ENCODE peak calls at places on chromosomes 3 and 15, in seven cellular contexts. One of them, this sample, is unnamed.

GRCh38 chr3:141660598-141660947 is 77.5 kb upstream of the RNF7 start:
- DNase-seq in transverse colon: no peak
- DNase-seq in esophagus muscularis mucosa: no peak
- DNase-seq in breast epithelium: no peak
- DNase-seq in spleen: no peak
- DNase-seq in stomach: no peak
- DNase-seq in HCT116: no peak
- DNase-seq in this sample: no peak

GRCh38 chr3:106425021-106425420 is 556.2 kb upstream of the CBLB start:
- DNase-seq in transverse colon: no peak
- DNase-seq in esophagus muscularis mucosa: no peak
- DNase-seq in breast epithelium: no peak
- DNase-seq in spleen: no peak
- DNase-seq in stomach: no peak
- DNase-seq in HCT116: no peak
- DNase-seq in this sample: no peak

GRCh38 chr15:79834496-79834895 is 62.3 kb downstream of the MTHFS start:
- DNase-seq in transverse colon: no peak
- DNase-seq in esophagus muscularis mucosa: no peak
- DNase-seq in breast epithelium: no peak
- DNase-seq in spleen: no peak
- DNase-seq in stomach: peak; percentile 39
- DNase-seq in HCT116: no peak
- DNase-seq in this sample: no peak

GRCh38 chr3:150059241-150059640 is 88.5 kb upstream of the PFN2 start:
- DNase-seq in transverse colon: no peak
- DNase-seq in esophagus muscularis mucosa: no peak
- DNase-seq in breast epithelium: no peak
- DNase-seq in spleen: no peak
- DNase-seq in stomach: no peak
- DNase-seq in HCT116: no peak
- DNase-seq in this sample: no peak

GRCh38 chr15:85865070-85865684 is 70.5 kb upstream of the KLHL25 start:
- DNase-seq in transverse colon: peak; percentile 17
- DNase-seq in esophagus muscularis mucosa: no peak
- DNase-seq in breast epithelium: no peak
- DNase-seq in spleen: no peak
- DNase-seq in stomach: no peak
- DNase-seq in HCT116: peak; percentile 19
- DNase-seq in this sample: no peak

GRCh38 chr3:124553178-124553577 is 177.1 kb upstream of the UMPS start:
- DNase-seq in transverse colon: no peak
- DNase-seq in esophagus muscularis mucosa: no peak
- DNase-seq in breast epithelium: no peak
- DNase-seq in spleen: no peak
- DNase-seq in stomach: no peak
- DNase-seq in HCT116: no peak
- DNase-seq in this sample: no peak

GRCh38 chr15:88127477-88127799 is 129.1 kb downstream of the NTRK3 start:
- DNase-seq in transverse colon: no peak
- DNase-seq in esophagus muscularis mucosa: no peak
- DNase-seq in breast epithelium: no peak
- DNase-seq in spleen: no peak
- DNase-seq in stomach: no peak
- DNase-seq in HCT116: no peak
- DNase-seq in this sample: no peak

GRCh38 chr15:77107068-77107467 is 36.2 kb upstream of the TSPAN3 start:
- DNase-seq in transverse colon: no peak
- DNase-seq in esophagus muscularis mucosa: no peak
- DNase-seq in breast epithelium: peak; percentile 21
- DNase-seq in spleen: no peak
- DNase-seq in stomach: no peak
- DNase-seq in HCT116: no peak
- DNase-seq in this sample: peak; percentile 74

GRCh38 chr3:12508316-12508715 is 24.0 kb downstream of the TSEN2 start:
- DNase-seq in transverse colon: peak; percentile 20
- DNase-seq in esophagus muscularis mucosa: no peak
- DNase-seq in breast epithelium: no peak
- DNase-seq in spleen: no peak
- DNase-seq in stomach: no peak
- DNase-seq in HCT116: no peak
- DNase-seq in this sample: peak; percentile 83

GRCh38 chr15:51917493-51917892 is 54.1 kb downstream of the LEO1 start:
- DNase-seq in transverse colon: no peak
- DNase-seq in esophagus muscularis mucosa: no peak
- DNase-seq in breast epithelium: no peak
- DNase-seq in spleen: no peak
- DNase-seq in stomach: no peak
- DNase-seq in HCT116: peak; percentile 64
- DNase-seq in this sample: no peak

GRCh38 chr15:33425149-33425548 is 114.4 kb downstream of the RYR3 start:
- DNase-seq in transverse colon: no peak
- DNase-seq in esophagus muscularis mucosa: no peak
- DNase-seq in breast epithelium: no peak
- DNase-seq in spleen: no peak
- DNase-seq in stomach: no peak
- DNase-seq in HCT116: no peak
- DNase-seq in this sample: no peak

GRCh38 chr15:64180235-64180824 is 17.5 kb upstream of the PPIB start:
- DNase-seq in transverse colon: no peak
- DNase-seq in esophagus muscularis mucosa: no peak
- DNase-seq in breast epithelium: no peak
- DNase-seq in spleen: no peak
- DNase-seq in stomach: no peak
- DNase-seq in HCT116: no peak
- DNase-seq in this sample: no peak

GRCh38 chr3:66407281-66408218 is 93.3 kb downstream of the LRIG1 start:
- DNase-seq in transverse colon: peak; percentile 79
- DNase-seq in esophagus muscularis mucosa: no peak
- DNase-seq in breast epithelium: peak; percentile 39
- DNase-seq in spleen: peak; percentile 91
- DNase-seq in stomach: peak; percentile 75
- DNase-seq in HCT116: peak; percentile 19
- DNase-seq in this sample: peak; percentile 86

GRCh38 chr15:78195735-78196201 is 38.6 kb downstream of the ACSBG1 start:
- DNase-seq in transverse colon: peak; percentile 59
- DNase-seq in esophagus muscularis mucosa: no peak
- DNase-seq in breast epithelium: peak; percentile 47
- DNase-seq in spleen: peak; percentile 83
- DNase-seq in stomach: peak; percentile 50
- DNase-seq in HCT116: no peak
- DNase-seq in this sample: no peak

GRCh38 chr15:67086650-67086941 is 21.2 kb downstream of the SMAD3 start:
- DNase-seq in transverse colon: no peak
- DNase-seq in esophagus muscularis mucosa: no peak
- DNase-seq in breast epithelium: no peak
- DNase-seq in spleen: no peak
- DNase-seq in stomach: no peak
- DNase-seq in HCT116: no peak
- DNase-seq in this sample: no peak

GRCh38 chr3:89742546-89742945 is 635.1 kb downstream of the EPHA3 start:
- DNase-seq in transverse colon: no peak
- DNase-seq in esophagus muscularis mucosa: no peak
- DNase-seq in breast epithelium: no peak
- DNase-seq in spleen: no peak
- DNase-seq in stomach: no peak
- DNase-seq in HCT116: no peak
- DNase-seq in this sample: no peak

GRCh38 chr15:99980791-99981190 is 247.6 kb upstream of the LYSMD4 start:
- DNase-seq in transverse colon: no peak
- DNase-seq in esophagus muscularis mucosa: no peak
- DNase-seq in breast epithelium: no peak
- DNase-seq in spleen: no peak
- DNase-seq in stomach: no peak
- DNase-seq in HCT116: no peak
- DNase-seq in this sample: no peak

GRCh38 chr15:42704492-42704926 is 32.4 kb downstream of the CDAN1 start:
- DNase-seq in transverse colon: peak; percentile 69
- DNase-seq in esophagus muscularis mucosa: no peak
- DNase-seq in breast epithelium: peak; percentile 33
- DNase-seq in spleen: no peak
- DNase-seq in stomach: peak; percentile 76
- DNase-seq in HCT116: peak; percentile 47
- DNase-seq in this sample: no peak

GRCh38 chr15:82301296-82302016 is 38.8 kb downstream of the SAXO2 start:
- DNase-seq in transverse colon: no peak
- DNase-seq in esophagus muscularis mucosa: peak; percentile 70
- DNase-seq in breast epithelium: no peak
- DNase-seq in spleen: no peak
- DNase-seq in stomach: no peak
- DNase-seq in HCT116: no peak
- DNase-seq in this sample: no peak

GRCh38 chr3:195095035-195095703 is 175.8 kb downstream of the XXYLT1 start:
- DNase-seq in transverse colon: peak; percentile 49
- DNase-seq in esophagus muscularis mucosa: no peak
- DNase-seq in breast epithelium: no peak
- DNase-seq in spleen: peak; percentile 88
- DNase-seq in stomach: no peak
- DNase-seq in HCT116: no peak
- DNase-seq in this sample: no peak

GRCh38 chr15:73482184-73482583 is 39.2 kb downstream of the REC114 start:
- DNase-seq in transverse colon: no peak
- DNase-seq in esophagus muscularis mucosa: no peak
- DNase-seq in breast epithelium: no peak
- DNase-seq in spleen: no peak
- DNase-seq in stomach: no peak
- DNase-seq in HCT116: no peak
- DNase-seq in this sample: no peak

GRCh38 chr3:72261566-72262564 is 476.9 kb upstream of the PROK2 start:
- DNase-seq in transverse colon: no peak
- DNase-seq in esophagus muscularis mucosa: no peak
- DNase-seq in breast epithelium: no peak
- DNase-seq in spleen: no peak
- DNase-seq in stomach: no peak
- DNase-seq in HCT116: no peak
- DNase-seq in this sample: no peak

GRCh38 chr3:98764692-98765002 is 1.5 kb downstream of the ST3GAL6 start:
- DNase-seq in transverse colon: no peak
- DNase-seq in esophagus muscularis mucosa: no peak
- DNase-seq in breast epithelium: no peak
- DNase-seq in spleen: no peak
- DNase-seq in stomach: no peak
- DNase-seq in HCT116: no peak
- DNase-seq in this sample: no peak

GRCh38 chr3:147405552-147406254 is 640 bp downstream of the ZIC4 start:
- DNase-seq in transverse colon: no peak
- DNase-seq in esophagus muscularis mucosa: peak; percentile 57
- DNase-seq in breast epithelium: no peak
- DNase-seq in spleen: no peak
- DNase-seq in stomach: no peak
- DNase-seq in HCT116: no peak
- DNase-seq in this sample: no peak

GRCh38 chr3:83235180-83235814 is 1473.9 kb upstream of the GBE1 start:
- DNase-seq in transverse colon: no peak
- DNase-seq in esophagus muscularis mucosa: no peak
- DNase-seq in breast epithelium: no peak
- DNase-seq in spleen: no peak
- DNase-seq in stomach: no peak
- DNase-seq in HCT116: no peak
- DNase-seq in this sample: no peak

GRCh38 chr3:83233715-83234114 is 1472.3 kb upstream of the GBE1 start:
- DNase-seq in transverse colon: no peak
- DNase-seq in esophagus muscularis mucosa: no peak
- DNase-seq in breast epithelium: no peak
- DNase-seq in spleen: no peak
- DNase-seq in stomach: no peak
- DNase-seq in HCT116: no peak
- DNase-seq in this sample: no peak

GRCh38 chr3:83226751-83227150 is 1465.3 kb upstream of the GBE1 start:
- DNase-seq in transverse colon: no peak
- DNase-seq in esophagus muscularis mucosa: no peak
- DNase-seq in breast epithelium: no peak
- DNase-seq in spleen: no peak
- DNase-seq in stomach: no peak
- DNase-seq in HCT116: no peak
- DNase-seq in this sample: no peak

GRCh38 chr3:83230841-83231240 is 1469.4 kb upstream of the GBE1 start:
- DNase-seq in transverse colon: no peak
- DNase-seq in esophagus muscularis mucosa: no peak
- DNase-seq in breast epithelium: no peak
- DNase-seq in spleen: no peak
- DNase-seq in stomach: no peak
- DNase-seq in HCT116: no peak
- DNase-seq in this sample: no peak

GRCh38 chr3:83230376-83230775 is 1468.9 kb upstream of the GBE1 start:
- DNase-seq in transverse colon: no peak
- DNase-seq in esophagus muscularis mucosa: no peak
- DNase-seq in breast epithelium: no peak
- DNase-seq in spleen: no peak
- DNase-seq in stomach: no peak
- DNase-seq in HCT116: no peak
- DNase-seq in this sample: no peak
- TF ChIP-seq POLR2AphosphoS5 in transverse colon: no peak
- TF ChIP-seq POLR2AphosphoS5 in esophagus muscularis mucosa: no peak
- TF ChIP-seq POLR2AphosphoS5 in breast epithelium: no peak
- TF ChIP-seq POLR2AphosphoS5 in spleen: no peak
- TF ChIP-seq POLR2AphosphoS5 in stomach: no peak
- TF ChIP-seq POLR2AphosphoS5 in HCT116: no peak
- TF ChIP-seq POLR2AphosphoS5 in this sample: no peak

GRCh38 chr3:97074546-97074945 is 260.2 kb downstream of the EPHA6 start:
- DNase-seq in transverse colon: no peak
- DNase-seq in esophagus muscularis mucosa: no peak
- DNase-seq in breast epithelium: no peak
- DNase-seq in spleen: no peak
- DNase-seq in stomach: no peak
- DNase-seq in HCT116: no peak
- DNase-seq in this sample: no peak
- TF ChIP-seq POLR2A in transverse colon: no peak
- TF ChIP-seq POLR2A in esophagus muscularis mucosa: no peak
- TF ChIP-seq POLR2A in breast epithelium: no peak
- TF ChIP-seq POLR2A in spleen: no peak
- TF ChIP-seq POLR2A in stomach: no peak
- TF ChIP-seq POLR2A in HCT116: no peak
- TF ChIP-seq POLR2A in this sample: no peak

DNA sequence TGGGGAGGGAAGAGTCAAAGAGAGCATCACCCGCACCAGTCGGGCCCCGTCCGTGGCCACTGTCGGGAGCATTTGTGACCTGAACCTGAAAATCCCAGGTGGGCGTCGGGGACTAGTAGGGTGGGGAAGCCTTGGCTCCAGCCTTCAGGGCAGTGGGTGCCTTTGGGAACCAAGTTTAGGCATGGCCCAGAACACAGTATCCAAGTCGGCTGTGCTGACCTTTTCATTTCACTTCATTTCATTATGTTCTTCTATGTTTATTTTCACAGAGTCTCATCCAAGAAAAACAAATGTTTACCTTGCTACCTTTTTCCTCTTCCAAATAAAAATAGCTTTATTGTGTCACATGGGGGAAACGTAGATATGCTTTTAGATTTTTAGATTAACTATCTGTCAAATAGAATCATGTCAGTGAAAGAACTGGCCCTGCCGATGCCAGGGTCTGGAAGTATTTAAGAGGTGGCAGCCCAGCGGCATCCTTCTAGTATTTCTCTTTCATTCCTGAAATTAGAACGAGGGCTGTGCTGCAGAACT is 60.6 kb downstream of the DNASE1L3 start:
- DNase-seq in transverse colon: no peak
- DNase-seq in esophagus muscularis mucosa: no peak
- DNase-seq in breast epithelium: no peak
- DNase-seq in spleen: no peak
- DNase-seq in stomach: no peak
- DNase-seq in HCT116: no peak
- DNase-seq in this sample: no peak
- H3K27ac ChIP-seq in transverse colon: peak overlapping the region; percentile 13
- H3K27ac ChIP-seq in esophagus muscularis mucosa: peak overlapping the region; percentile 18
- H3K27ac ChIP-seq in breast epithelium: no peak overlapping the region
- H3K27ac ChIP-seq in spleen: no peak overlapping the region
- H3K27ac ChIP-seq in stomach: no peak overlapping the region
- H3K27ac ChIP-seq in HCT116: no peak overlapping the region
- H3K27ac ChIP-seq in this sample: peak overlapping the region; percentile 37

GRCh38 chr3:159667261-159667660 is 321.4 kb upstream of the IL12A start:
- DNase-seq in transverse colon: no peak
- DNase-seq in esophagus muscularis mucosa: peak; percentile 37
- DNase-seq in breast epithelium: no peak
- DNase-seq in spleen: no peak
- DNase-seq in stomach: no peak
- DNase-seq in HCT116: no peak
- DNase-seq in this sample: no peak
- TF ChIP-seq POLR2AphosphoS5 in transverse colon: no peak
- TF ChIP-seq POLR2AphosphoS5 in esophagus muscularis mucosa: no peak
- TF ChIP-seq POLR2AphosphoS5 in breast epithelium: no peak
- TF ChIP-seq POLR2AphosphoS5 in spleen: no peak
- TF ChIP-seq POLR2AphosphoS5 in stomach: no peak
- TF ChIP-seq POLR2AphosphoS5 in HCT116: no peak
- TF ChIP-seq POLR2AphosphoS5 in this sample: no peak

This sample was measured in sigmoid colon.